ENCODE peak calls at places on chromosomes 11 and 22, in seven cellular contexts. V is substantia nigra, Q is body of pancreas, U is pancreas, Z is brain microvascular endothelial cell, J is kidney, E is heart right ventricle. I is an unnamed sample.

GRCh38 chr22:50477923-50478322 is 3.1 kb upstream of the SBF1 start:
- DNase-seq in V (no peak), Q (no peak), U (peak), Z (no peak), J (no peak), E (no peak), I (no peak)

GRCh38 chr22:39182478-39183030 is 30.1 kb upstream of the CBX7 start:
- DNase-seq in V (no peak), Q (no peak), U (no peak), Z (no peak), J (no peak), E (no peak), I (no peak)

GRCh38 chr11:83493918-83494317 is 207.8 kb upstream of the CCDC90B start:
- DNase-seq in V (no peak), Q (peak), U (peak), Z (no peak), J (no peak), E (no peak), I (no peak)

GRCh38 chr11:37451903-37452302 is 853.9 kb upstream of the RAG2 start:
- DNase-seq in V (no peak), Q (no peak), U (no peak), Z (no peak), J (no peak), E (no peak), I (no peak)

GRCh38 chr22:50136431-50137047 is 34.0 kb upstream of the PANX2 start:
- DNase-seq in V (no peak), Q (no peak), U (no peak), Z (no peak), J (no peak), E (no peak), I (no peak)

GRCh38 chr11:97140885-97141494 is 751.2 kb downstream of the JRKL start:
- DNase-seq in V (no peak), Q (no peak), U (no peak), Z (no peak), J (no peak), E (no peak), I (no peak)

GRCh38 chr11:95095858-95096587 is 6.4 kb downstream of the ENDOD1 start:
- DNase-seq in V (no peak), Q (no peak), U (no peak), Z (no peak), J (no peak), E (no peak), I (no peak)

GRCh38 chr11:48154162-48154561 is 62.4 kb upstream of the OR4B1 start:
- DNase-seq in V (no peak), Q (no peak), U (no peak), Z (peak), J (no peak), E (no peak), I (no peak)

GRCh38 chr11:116842117-116842516 is 4.7 kb upstream of the APOA1 start:
- DNase-seq in V (no peak), Q (no peak), U (no peak), Z (no peak), J (no peak), E (no peak), I (no peak)

GRCh38 chr11:96393753-96394348 is 4.0 kb downstream of the JRKL start:
- DNase-seq in V (no peak), Q (no peak), U (no peak), Z (peak), J (no peak), E (no peak), I (no peak)

GRCh38 chr11:9748361-9748970 is 84.6 kb downstream of the SWAP70 start:
- DNase-seq in V (peak), Q (peak), U (no peak), Z (peak), J (peak), E (no peak), I (peak)

GRCh38 chr22:42321908-42322561 is 51.6 kb upstream of the TCF20 start:
- DNase-seq in V (no peak), Q (no peak), U (no peak), Z (no peak), J (no peak), E (no peak), I (no peak)

GRCh38 chr22:39090426-39091064 is 6.5 kb upstream of the APOBEC3H start:
- DNase-seq in V (no peak), Q (peak), U (no peak), Z (no peak), J (peak), E (no peak), I (peak)

GRCh38 chr22:23179381-23180294 is 671 bp upstream of the BCR start:
- DNase-seq in V (no peak), Q (peak), U (peak), Z (no peak), J (peak), E (peak), I (no peak)

GRCh38 chr22:47407626-47408025 is 645.2 kb downstream of the TBC1D22A start:
- DNase-seq in V (no peak), Q (no peak), U (no peak), Z (no peak), J (peak), E (no peak), I (no peak)

GRCh38 chr11:72591785-72592490 is 82.3 kb downstream of the PDE2A start:
- DNase-seq in V (no peak), Q (no peak), U (peak), Z (no peak), J (no peak), E (no peak), I (peak)

GRCh38 chr11:6418958-6419611 is at the start of gene APBB1:
- DNase-seq in V (peak), Q (peak), U (peak), Z (peak), J (peak), E (peak), I (peak)

GRCh38 chr11:120694706-120695105 is 183.2 kb downstream of the GRIK4 start:
- DNase-seq in V (no peak), Q (no peak), U (no peak), Z (no peak), J (no peak), E (no peak), I (no peak)

GRCh38 chr22:50399751-50400331 is 56.7 kb downstream of the PPP6R2 start:
- DNase-seq in V (peak), Q (peak), U (no peak), Z (peak), J (no peak), E (peak), I (no peak)

GRCh38 chr11:67409781-67410368 is 5.6 kb upstream of the CARNS1 start:
- DNase-seq in V (no peak), Q (peak), U (peak), Z (no peak), J (no peak), E (no peak), I (no peak)

GRCh38 chr22:31901388-31902137 is 42.8 kb upstream of the YWHAH start:
- DNase-seq in V (no peak), Q (no peak), U (no peak), Z (no peak), J (no peak), E (no peak), I (no peak)

GRCh38 chr22:42217752-42218280 is 52.6 kb downstream of the TCF20 start:
- DNase-seq in V (no peak), Q (no peak), U (no peak), Z (no peak), J (no peak), E (no peak), I (no peak)

GRCh38 chr11:113675003-113675471 is 31.1 kb downstream of the TMPRSS5 start:
- DNase-seq in V (no peak), Q (no peak), U (no peak), Z (peak), J (no peak), E (no peak), I (no peak)

GRCh38 chr11:57294225-57295131 is 30.3 kb downstream of the TNKS1BP1 start:
- DNase-seq in V (no peak), Q (peak), U (peak), Z (no peak), J (no peak), E (no peak), I (no peak)

GRCh38 chr22:39248254-39248653 is 3.5 kb upstream of the PDGFB start:
- DNase-seq in V (no peak), Q (peak), U (peak), Z (no peak), J (no peak), E (no peak), I (no peak)

GRCh38 chr11:43738600-43739409 is 58.3 kb downstream of the HSD17B12 start:
- DNase-seq in V (no peak), Q (peak), U (no peak), Z (peak), J (no peak), E (no peak), I (no peak)

GRCh38 chr11:43737194-43737575 is 56.6 kb downstream of the HSD17B12 start:
- DNase-seq in V (no peak), Q (no peak), U (no peak), Z (no peak), J (no peak), E (no peak), I (no peak)

GRCh38 chr11:43735115-43735514 is 54.6 kb downstream of the HSD17B12 start:
- DNase-seq in V (no peak), Q (no peak), U (no peak), Z (no peak), J (no peak), E (no peak), I (no peak)

GRCh38 chr11:43735931-43736330 is 55.4 kb downstream of the HSD17B12 start:
- DNase-seq in V (no peak), Q (no peak), U (no peak), Z (no peak), J (no peak), E (no peak), I (no peak)

DNA sequence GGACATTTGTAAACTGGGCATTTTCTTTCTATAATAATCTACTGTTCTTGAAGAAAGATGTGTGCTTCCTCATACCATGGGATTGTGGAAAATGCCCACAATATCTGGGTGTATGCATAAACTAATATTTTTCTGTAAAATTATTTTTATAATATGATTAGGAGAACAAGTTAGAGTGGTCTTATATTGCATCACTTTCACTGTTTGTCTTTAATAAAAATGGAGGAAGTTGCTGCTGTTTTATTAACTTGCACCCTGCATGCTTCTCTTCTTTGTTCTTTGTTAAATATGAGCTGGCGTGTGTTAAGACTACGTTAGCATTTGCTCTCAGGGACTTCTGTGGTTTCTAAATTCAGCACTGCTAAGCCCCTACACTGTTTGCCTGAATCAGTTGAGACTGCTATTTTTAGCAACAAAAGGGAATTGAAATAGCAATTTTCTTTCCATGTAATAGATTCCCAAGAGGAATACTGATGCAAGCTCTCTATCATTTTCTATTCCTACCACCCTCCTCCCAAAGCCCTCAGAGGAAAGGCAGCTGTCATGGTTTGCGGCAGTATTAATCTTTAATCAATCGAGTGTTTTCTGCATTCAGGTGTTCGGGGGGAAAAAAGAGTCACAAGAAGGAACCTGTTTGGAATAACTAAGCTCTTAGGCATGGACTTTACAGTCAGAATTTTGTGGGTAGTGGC is 56.1 kb downstream of the HSD17B12 start:
- DNase-seq in V (no peak), Q (no peak), U (no peak), Z (peak), J (no peak), E (no peak), I (no peak)
- H3K27ac ChIP-seq in V (no peak), Q (peak), U (peak), Z (peak), J (no peak), E (peak), I (no peak)

DNA sequence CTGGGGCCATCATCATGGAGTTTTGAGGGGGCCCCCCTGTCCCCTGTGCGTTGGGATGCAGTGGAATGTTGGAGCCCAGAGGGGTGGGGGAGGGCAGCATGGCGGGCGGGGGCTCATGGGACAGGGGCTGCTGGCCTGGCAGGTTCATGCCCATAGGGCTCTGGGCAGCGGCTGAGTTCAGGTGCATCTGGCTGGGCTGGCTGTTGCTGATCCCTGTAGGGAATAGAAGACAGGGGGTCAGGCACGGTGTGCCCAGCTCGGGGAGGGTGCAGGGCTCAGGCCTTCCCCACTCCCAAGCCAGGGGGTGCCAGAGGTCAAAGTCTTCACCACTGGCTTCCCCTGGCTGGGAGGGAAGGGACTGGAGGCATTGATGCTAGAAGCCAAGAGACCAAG is 15.6 kb downstream of the CXCR5 start:
- DNase-seq in V (no peak), Q (no peak), U (peak), Z (no peak), J (no peak), E (no peak), I (no peak)
- H3K27ac ChIP-seq in V (no peak), Q (no peak), U (no peak), Z (no peak), J (no peak), E (no peak), I (no peak)

GRCh38 chr11:64742940-64743590 is 877 bp downstream of the RASGRP2 start:
- DNase-seq in V (peak), Q (peak), U (peak), Z (no peak), J (peak), E (peak), I (peak)
- H3K27ac ChIP-seq in V (peak), Q (peak), U (peak), Z (no peak), J (peak), E (peak), I (peak)

DNA sequence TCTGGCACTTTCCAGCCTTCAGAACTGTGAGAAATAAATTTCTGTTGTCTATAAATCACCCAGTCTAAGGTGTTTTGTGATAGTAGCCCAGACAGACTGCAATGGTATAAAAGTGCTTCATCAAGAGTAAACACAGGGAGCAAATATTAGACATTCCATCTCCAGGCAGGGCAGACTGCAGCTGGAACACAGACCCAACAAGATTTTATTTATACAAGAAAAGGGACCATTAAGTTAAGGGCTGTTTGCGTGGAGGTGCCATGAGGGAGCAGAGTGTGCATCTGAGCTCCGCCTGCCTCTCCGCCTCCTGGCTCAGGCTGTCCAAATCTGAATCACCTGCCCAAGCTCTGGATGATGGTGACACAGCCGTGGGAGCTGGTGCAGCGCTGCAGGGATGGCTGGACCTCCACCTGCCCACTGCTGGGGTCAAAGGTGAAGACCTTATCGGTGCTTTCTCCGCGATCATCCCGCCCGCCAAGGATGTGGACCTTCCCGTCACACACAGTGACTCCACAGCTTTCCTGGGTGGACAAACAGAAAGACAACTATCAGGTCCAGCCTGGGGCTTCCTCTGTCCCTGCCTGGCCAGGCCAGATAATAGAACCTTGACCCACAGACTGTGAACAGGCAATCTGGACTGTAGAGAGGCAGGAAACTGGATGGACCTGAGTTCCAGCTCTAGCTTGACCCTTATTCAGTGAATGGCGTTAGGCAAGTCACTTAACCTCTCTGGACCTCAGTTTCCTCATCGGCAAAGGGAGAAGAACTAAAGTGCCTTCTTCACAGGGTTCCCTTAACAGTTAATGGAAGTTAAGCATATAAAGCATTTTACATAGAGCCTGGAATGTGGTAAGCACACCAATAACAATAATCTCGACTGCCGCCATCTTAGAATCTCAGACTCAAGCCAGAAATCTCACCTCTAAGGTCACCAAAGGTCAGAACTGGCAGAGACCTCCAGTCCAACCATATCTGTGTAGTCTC is 10.5 kb downstream of the KLHL35 start:
- DNase-seq in V (no peak), Q (peak), U (peak), Z (no peak), J (no peak), E (no peak), I (no peak)
- H3K27ac ChIP-seq in V (no peak), Q (peak), U (peak), Z (no peak), J (no peak), E (no peak), I (no peak)

GRCh38 chr11:128458316-128458715 is 129.0 kb downstream of the ETS1 start:
- DNase-seq in V (no peak), Q (no peak), U (no peak), Z (peak), J (no peak), E (no peak), I (no peak)

GRCh38 chr11:128455766-128456165 is 131.6 kb downstream of the ETS1 start:
- DNase-seq in V (no peak), Q (no peak), U (no peak), Z (no peak), J (no peak), E (no peak), I (no peak)

GRCh38 chr11:128456566-128457268 is 130.6 kb downstream of the ETS1 start:
- DNase-seq in V (no peak), Q (no peak), U (no peak), Z (no peak), J (no peak), E (no peak), I (no peak)

GRCh38 chr11:128453444-128454336 is 133.7 kb downstream of the ETS1 start:
- DNase-seq in V (no peak), Q (peak), U (peak), Z (peak), J (peak), E (peak), I (no peak)

GRCh38 chr11:128457874-128458273 is 129.5 kb downstream of the ETS1 start:
- DNase-seq in V (no peak), Q (no peak), U (no peak), Z (no peak), J (no peak), E (no peak), I (no peak)
- H3K27ac ChIP-seq in V (no peak), Q (no peak), U (no peak), Z (peak), J (no peak), E (no peak), I (no peak)

DNA sequence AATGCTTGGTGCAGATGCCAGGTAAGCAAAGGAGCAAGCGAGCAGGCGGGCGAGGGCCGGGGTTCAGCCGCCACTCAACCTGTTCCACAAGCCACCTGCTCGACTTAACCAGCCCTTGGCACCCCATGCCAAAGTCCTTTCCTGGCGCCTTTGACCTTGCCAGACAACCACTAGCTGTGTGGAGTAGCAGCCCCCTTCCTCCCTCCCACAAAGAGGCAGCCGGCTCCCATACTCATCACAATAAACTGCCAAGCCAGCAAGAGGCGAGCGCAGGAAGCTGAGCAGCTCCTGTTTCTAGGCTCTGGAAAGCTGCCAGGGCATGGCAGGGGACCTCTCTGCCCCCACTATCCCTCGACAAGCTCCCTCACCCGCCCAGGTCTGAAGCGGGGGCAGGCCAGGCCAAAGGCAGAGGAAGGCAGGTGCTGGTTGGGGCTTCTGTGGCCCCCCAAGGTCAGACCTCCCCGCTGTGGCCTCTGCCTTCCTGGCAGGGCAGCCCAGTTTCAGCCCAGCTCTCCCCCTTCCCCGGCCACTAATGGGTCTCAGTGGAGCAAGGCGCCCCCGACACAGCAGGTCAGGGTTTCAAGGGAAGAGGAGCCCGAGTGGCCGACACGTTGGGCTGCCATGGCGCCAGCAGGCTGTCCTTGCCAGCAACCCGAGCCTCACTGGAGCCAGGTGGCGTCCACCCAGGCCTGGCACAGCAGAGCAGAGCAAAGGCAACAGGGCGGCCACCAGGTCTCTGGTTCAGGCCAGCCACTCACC is 15.3 kb downstream of the MACROD1 start:
- DNase-seq in V (no peak), Q (peak), U (peak), Z (no peak), J (no peak), E (peak), I (no peak)
- H3K27ac ChIP-seq in V (no peak), Q (peak), U (peak), Z (no peak), J (peak), E (peak), I (no peak)

GRCh38 chr22:34278121-34278520 is 357.8 kb upstream of the LARGE1 start:
- DNase-seq in V (no peak), Q (peak), U (no peak), Z (no peak), J (no peak), E (no peak), I (no peak)
- H3K27ac ChIP-seq in V (no peak), Q (no peak), U (no peak), Z (no peak), J (no peak), E (no peak), I (no peak)

GRCh38 chr11:64163951-64164350 is 2.0 kb downstream of the MACROD1 start:
- DNase-seq in V (no peak), Q (no peak), U (no peak), Z (no peak), J (no peak), E (no peak), I (no peak)

GRCh38 chr11:64165842-64166635 is at the start of gene MACROD1:
- DNase-seq in V (peak), Q (peak), U (peak), Z (peak), J (peak), E (peak), I (peak)

GRCh38 chr11:64164392-64165312 is 1.3 kb downstream of the MACROD1 start:
- DNase-seq in V (no peak), Q (peak), U (peak), Z (no peak), J (no peak), E (peak), I (no peak)

GRCh38 chr11:64161037-64161436 is 4.9 kb downstream of the MACROD1 start:
- DNase-seq in V (no peak), Q (no peak), U (no peak), Z (no peak), J (no peak), E (no peak), I (no peak)

GRCh38 chr11:64165482-64165841 is 451 bp downstream of the MACROD1 start:
- DNase-seq in V (no peak), Q (peak), U (peak), Z (no peak), J (no peak), E (peak), I (no peak)
- H3K27ac ChIP-seq in V (peak), Q (peak), U (peak), Z (no peak), J (peak), E (peak), I (peak)